ENCODE peak calls at places on chromosomes 13 and 19, in five cellular contexts. R is effector memory CD4-positive, alpha-beta T cell; L is ascending aorta; J is activated naive CD4-positive, alpha-beta T cell treated with anti-CD3 and anti-CD28 coated beads for 36 hours; B is H9. X is an unnamed sample.

GRCh38 chr13:95020298-95020987 is 280.8 kb downstream of the ABCC4 start:
- DNase-seq in R (no peak), L (no peak), J (no peak), B (no peak), X (peak)

GRCh38 chr19:2294377-2295335 is 12.7 kb upstream of the PEAK3 start:
- DNase-seq in R (no peak), L (no peak), J (no peak), B (no peak), X (no peak)

GRCh38 chr19:3873151-3873550 is 4.3 kb upstream of the ZFR2 start:
- DNase-seq in R (no peak), L (no peak), J (no peak), B (no peak), X (no peak)

GRCh38 chr13:42355841-42356575 is 84.1 kb downstream of the AKAP11 start:
- DNase-seq in R (no peak), L (no peak), J (peak), B (no peak), X (no peak)

GRCh38 chr13:49265822-49266221 is 18.1 kb downstream of the CDADC1 start:
- DNase-seq in R (no peak), L (no peak), J (no peak), B (no peak), X (no peak)

GRCh38 chr13:44394649-44395048 is 21.0 kb downstream of the SERP2 start:
- DNase-seq in R (no peak), L (no peak), J (no peak), B (no peak), X (no peak)

GRCh38 chr13:97280478-97280877 is 58.3 kb downstream of the MBNL2 start:
- DNase-seq in R (no peak), L (no peak), J (no peak), B (no peak), X (no peak)

GRCh38 chr13:26719356-26719945 is 41.1 kb downstream of the GPR12 start:
- DNase-seq in R (no peak), L (no peak), J (no peak), B (no peak), X (peak)

GRCh38 chr13:108993346-108993745 is 363.9 kb downstream of the MYO16 start:
- DNase-seq in R (no peak), L (no peak), J (no peak), B (no peak), X (no peak)

GRCh38 chr13:29174093-29174492 is 354.0 kb downstream of the MTUS2 start:
- DNase-seq in R (no peak), L (no peak), J (no peak), B (no peak), X (no peak)

GRCh38 chr13:50616101-50616500 is 227.4 kb downstream of the DLEU7 start:
- DNase-seq in R (no peak), L (no peak), J (no peak), B (no peak), X (no peak)

GRCh38 chr13:51519839-51520238 is 64.4 kb upstream of the WDFY2 start:
- DNase-seq in R (no peak), L (no peak), J (no peak), B (no peak), X (peak)

GRCh38 chr19:57269515-57270250 is 10.6 kb upstream of the ZNF460 start:
- DNase-seq in R (no peak), L (no peak), J (no peak), B (no peak), X (no peak)

GRCh38 chr13:47679391-47679790 is 321.7 kb downstream of the SUCLA2 start:
- DNase-seq in R (no peak), L (no peak), J (no peak), B (no peak), X (no peak)

GRCh38 chr19:53959176-53959757 is 3.5 kb upstream of the CACNG8 start:
- DNase-seq in R (no peak), L (no peak), J (no peak), B (peak), X (no peak)

GRCh38 chr19:28465317-28466086 is 747.4 kb downstream of the UQCRFS1 start:
- DNase-seq in R (no peak), L (peak), J (no peak), B (no peak), X (no peak)

GRCh38 chr13:21735621-21736401 is 64.9 kb downstream of the FGF9 start:
- DNase-seq in R (no peak), L (no peak), J (no peak), B (no peak), X (peak)

GRCh38 chr13:95301947-95302386 is 716 bp upstream of the ABCC4 start:
- DNase-seq in R (no peak), L (peak), J (no peak), B (no peak), X (no peak)

GRCh38 chr13:97386832-97387486 is 47.0 kb upstream of the RAP2A start:
- DNase-seq in R (no peak), L (peak), J (peak), B (no peak), X (no peak)

GRCh38 chr19:343941-344624 is 513 bp downstream of the MIER2 start:
- DNase-seq in R (no peak), L (no peak), J (no peak), B (no peak), X (peak)

GRCh38 chr19:38737921-38738731 is 6.1 kb downstream of the CAPN12 start:
- DNase-seq in R (no peak), L (no peak), J (no peak), B (peak), X (no peak)

GRCh38 chr19:45087531-45087930 is 5.4 kb upstream of the PPP1R37 start:
- DNase-seq in R (peak), L (no peak), J (peak), B (no peak), X (peak)

GRCh38 chr13:94345374-94346195 is 133.9 kb downstream of the DCT start:
- DNase-seq in R (no peak), L (no peak), J (no peak), B (no peak), X (peak)

GRCh38 chr13:35470671-35471465 is 5.6 kb downstream of the MAB21L1 start:
- DNase-seq in R (no peak), L (no peak), J (no peak), B (peak), X (no peak)

GRCh38 chr19:18932216-18932841 is 8.7 kb downstream of the HOMER3 start:
- DNase-seq in R (peak), L (peak), J (peak), B (peak), X (no peak)

GRCh38 chr19:15197275-15198005 is 3.4 kb downstream of the NOTCH3 start:
- DNase-seq in R (no peak), L (no peak), J (no peak), B (no peak), X (peak)

GRCh38 chr13:32503727-32504126 is 34.9 kb downstream of the N4BP2L2 start:
- DNase-seq in R (no peak), L (no peak), J (no peak), B (no peak), X (no peak)

GRCh38 chr19:49761625-49762311 is 1.3 kb downstream of the TSKS start:
- DNase-seq in R (no peak), L (no peak), J (peak), B (peak), X (no peak)

GRCh38 chr19:14450168-14450874 is 17.2 kb downstream of the PKN1 start:
- DNase-seq in R (peak), L (no peak), J (peak), B (peak), X (no peak)

X was measured in myocyte.